ENCODE peak calls at places on chromosomes 5 and 9, in four cellular contexts. One of them, this sample, is unnamed.

GRCh38 chr5:99072846-99073245 is 144.0 kb upstream of the CHD1 start:
- DNase-seq in hypothalamus: no peak
- DNase-seq in HTR-8/SVneo: no peak
- DNase-seq in spleen: no peak
- DNase-seq in this sample: no peak

GRCh38 chr9:70131296-70131695 is 87.6 kb downstream of the MAMDC2 start:
- DNase-seq in hypothalamus: no peak
- DNase-seq in HTR-8/SVneo: no peak
- DNase-seq in spleen: no peak
- DNase-seq in this sample: no peak

GRCh38 chr5:30918171-30918570 is 275.3 kb upstream of the CDH6 start:
- DNase-seq in hypothalamus: no peak
- DNase-seq in HTR-8/SVneo: peak; percentile 38
- DNase-seq in spleen: no peak
- DNase-seq in this sample: no peak

GRCh38 chr5:181189962-181190710 is 14.9 kb downstream of the TRIM7 start:
- DNase-seq in hypothalamus: no peak
- DNase-seq in HTR-8/SVneo: no peak
- DNase-seq in spleen: peak; percentile 87
- DNase-seq in this sample: no peak

GRCh38 chr5:157864067-157864466 is 5.1 kb upstream of the CLINT1 start:
- DNase-seq in hypothalamus: no peak
- DNase-seq in HTR-8/SVneo: no peak
- DNase-seq in spleen: no peak
- DNase-seq in this sample: no peak

GRCh38 chr9:37555786-37556185 is 20.4 kb downstream of the FBXO10 start:
- DNase-seq in hypothalamus: no peak
- DNase-seq in HTR-8/SVneo: no peak
- DNase-seq in spleen: no peak
- DNase-seq in this sample: no peak

GRCh38 chr9:111691686-111692329 is 30.4 kb downstream of the GNG10 start:
- DNase-seq in hypothalamus: no peak
- DNase-seq in HTR-8/SVneo: peak; percentile 25
- DNase-seq in spleen: no peak
- DNase-seq in this sample: peak; percentile 26

GRCh38 chr9:81578606-81579005 is 110.7 kb downstream of the TLE1 start:
- DNase-seq in hypothalamus: no peak
- DNase-seq in HTR-8/SVneo: no peak
- DNase-seq in spleen: no peak
- DNase-seq in this sample: no peak

GRCh38 chr9:136234597-136234996 is 11.0 kb downstream of the QSOX2 start:
- DNase-seq in hypothalamus: no peak
- DNase-seq in HTR-8/SVneo: no peak
- DNase-seq in spleen: no peak
- DNase-seq in this sample: no peak

GRCh38 chr5:157963244-157963643 is 104.3 kb upstream of the CLINT1 start:
- DNase-seq in hypothalamus: no peak
- DNase-seq in HTR-8/SVneo: no peak
- DNase-seq in spleen: no peak
- DNase-seq in this sample: no peak

GRCh38 chr5:124651663-124652513 is 94.6 kb downstream of the ZNF608 start:
- DNase-seq in hypothalamus: peak; percentile 63
- DNase-seq in HTR-8/SVneo: peak; percentile 71
- DNase-seq in spleen: peak; percentile 92
- DNase-seq in this sample: peak; percentile 92

GRCh38 chr5:102216559-102217157 is 79.4 kb downstream of the SLCO4C1 start:
- DNase-seq in hypothalamus: no peak
- DNase-seq in HTR-8/SVneo: no peak
- DNase-seq in spleen: no peak
- DNase-seq in this sample: no peak

GRCh38 chr9:17330097-17330496 is 195.3 kb downstream of the CNTLN start:
- DNase-seq in hypothalamus: no peak
- DNase-seq in HTR-8/SVneo: no peak
- DNase-seq in spleen: no peak
- DNase-seq in this sample: no peak

GRCh38 chr9:4755026-4755609 is 14.1 kb upstream of the AK3 start:
- DNase-seq in hypothalamus: no peak
- DNase-seq in HTR-8/SVneo: no peak
- DNase-seq in spleen: no peak
- DNase-seq in this sample: no peak

GRCh38 chr5:150931368-150931965 is 26.7 kb upstream of the ZNF300 start:
- DNase-seq in hypothalamus: no peak
- DNase-seq in HTR-8/SVneo: no peak
- DNase-seq in spleen: no peak
- DNase-seq in this sample: no peak

GRCh38 chr5:169300468-169301385 is at the start of gene SLIT3:
- DNase-seq in hypothalamus: no peak
- DNase-seq in HTR-8/SVneo: peak; percentile 81
- DNase-seq in spleen: peak; percentile 78
- DNase-seq in this sample: no peak

GRCh38 chr9:107734231-107735014 is 244.9 kb upstream of the KLF4 start:
- DNase-seq in hypothalamus: no peak
- DNase-seq in HTR-8/SVneo: no peak
- DNase-seq in spleen: no peak
- DNase-seq in this sample: no peak

GRCh38 chr5:79886940-79887339 is 104.1 kb downstream of the MTX3 start:
- DNase-seq in hypothalamus: no peak
- DNase-seq in HTR-8/SVneo: no peak
- DNase-seq in spleen: no peak
- DNase-seq in this sample: no peak

GRCh38 chr9:134335095-134335489 is 8.8 kb downstream of the RXRA start:
- DNase-seq in hypothalamus: no peak
- DNase-seq in HTR-8/SVneo: no peak
- DNase-seq in spleen: no peak
- DNase-seq in this sample: no peak